ENCODE peak calls at places on chromosomes 4 and X, in seven cellular contexts. H is iPS DF 19.7, Q is lower lobe of right lung, Z is tibial artery, E is lung microvascular endothelial cell, Y is HAP-1, W is iPS-NIHi11. V is an unnamed sample.
A peak's percentile ranks its signal among the peaks of the same experiment; 100 is the strongest.

GRCh38 chr4:148692242-148692641 is 250.0 kb upstream of the NR3C2 start:
- DNase-seq in E (no peak), Y (no peak), W (no peak), H (no peak), Q (no peak), Z (no peak), V (no peak)

GRCh38 chr4:71406459-71406963 is 67.7 kb downstream of the SLC4A4 start:
- DNase-seq in E (no peak), W (no peak), H (no peak), Z (no peak), Y (no peak), Q (no peak), V (no peak)

GRCh38 chrX:86322913-86323312 is 174.7 kb downstream of the DACH2 start:
- DNase-seq in Y (peak; percentile 59), W (no peak), E (no peak), H (no peak), Q (no peak), Z (no peak), V (no peak)

GRCh38 chr4:26342328-26343040 is 21.7 kb downstream of the RBPJ start:
- DNase-seq in H (no peak), Y (no peak), Z (no peak), W (no peak), Q (no peak), E (peak; percentile 83), V (no peak)

GRCh38 chrX:24133280-24133679 is 16.2 kb upstream of the ZFX start:
- DNase-seq in W (no peak), Q (no peak), H (no peak), Z (no peak), E (no peak), Y (no peak), V (no peak)

GRCh38 chrX:102599084-102599949 is at the start of gene ARMCX5:
- DNase-seq in E (peak; percentile 88), Z (peak; percentile 66), Y (peak; percentile 91), W (peak; percentile 58), H (peak; percentile 59), Q (peak; percentile 78), V (peak; percentile 62)

GRCh38 chr4:74428278-74428677 is 16.7 kb upstream of the AREG start:
- DNase-seq in E (peak; percentile 64), Z (no peak), Q (no peak), H (no peak), W (no peak), Y (no peak), V (no peak)

GRCh38 chrX:23936198-23936597 is 28.4 kb downstream of the CXorf58 start:
- DNase-seq in Q (no peak), H (no peak), Z (no peak), Y (no peak), E (no peak), W (no peak), V (no peak)

GRCh38 chr4:9983211-9983610 is 38.1 kb downstream of the SLC2A9 start:
- DNase-seq in H (no peak), Q (no peak), E (no peak), Y (no peak), Z (no peak), W (no peak), V (no peak)

GRCh38 chr4:131339137-131339536 is 1810.0 kb upstream of the PCDH10 start:
- DNase-seq in Y (no peak), H (no peak), Z (no peak), E (no peak), W (no peak), Q (no peak), V (no peak)

GRCh38 chr4:156635046-156635445 is 336.6 kb downstream of the PDGFC start:
- DNase-seq in Y (no peak), Z (no peak), H (no peak), W (no peak), Q (no peak), E (no peak), V (no peak)

GRCh38 chr4:118367872-118368271 is 15.1 kb upstream of the PRSS12 start:
- DNase-seq in W (no peak), H (no peak), Q (no peak), E (no peak), Y (no peak), Z (no peak), V (no peak)

GRCh38 chr4:3168029-3168428 is 80.9 kb upstream of the MSANTD1 start:
- DNase-seq in W (peak; percentile 42), H (peak; percentile 17), E (peak; percentile 10), Q (no peak), Z (no peak), Y (no peak), V (no peak)

V was measured in WTC11.